ENCODE peak calls at places on chromosomes 6 and 20, in nine cellular contexts. Z, I, T, A, W, S, P, H and L are unnamed samples.

GRCh38 chr6:99868074-99868702 is 125.8 kb downstream of the MCHR2 start:
- DNase-seq in Z (peak), H (peak), P (peak), A (peak), S (peak), I (peak), W (peak), T (peak), L (peak)

GRCh38 chr6:160388922-160389321 is 40.7 kb downstream of the SLC22A3 start:
- DNase-seq in T (no peak), A (no peak), W (no peak), S (no peak), Z (no peak), P (no peak), I (peak), H (no peak), L (no peak)

GRCh38 chr20:53865905-53866786 is 204.2 kb downstream of the BCAS1 start:
- DNase-seq in H (no peak), Z (peak), T (no peak), W (peak), I (peak), P (no peak), S (peak), A (peak), L (no peak)

GRCh38 chr6:114228675-114229074 is 114.1 kb downstream of the HS3ST5 start:
- DNase-seq in I (no peak), H (no peak), S (no peak), A (no peak), P (no peak), T (no peak), W (no peak), Z (no peak), L (no peak)

GRCh38 chr6:167700199-167700598 is 126.5 kb upstream of the AFDN start:
- DNase-seq in A (no peak), S (no peak), H (no peak), I (no peak), P (no peak), W (no peak), T (no peak), Z (no peak), L (no peak)

GRCh38 chr6:30691208-30691872 is 556 bp upstream of the NRM start:
- DNase-seq in P (no peak), S (no peak), W (no peak), A (no peak), Z (no peak), I (no peak), H (no peak), T (no peak), L (no peak)

GRCh38 chr20:1562622-1563021 is 5.1 kb upstream of the SIRPD start:
- DNase-seq in S (no peak), A (no peak), H (no peak), Z (no peak), I (no peak), T (no peak), P (no peak), W (no peak), L (no peak)

GRCh38 chr6:112155900-112156299 is 68.5 kb downstream of the FAM229B start:
- DNase-seq in P (no peak), W (no peak), I (no peak), A (no peak), S (no peak), T (no peak), Z (no peak), H (no peak), L (no peak)

GRCh38 chr6:29521006-29521680 is 33.4 kb upstream of the MAS1L start:
- DNase-seq in P (no peak), H (no peak), T (no peak), I (no peak), S (no peak), Z (no peak), A (no peak), W (no peak), L (no peak)

GRCh38 chr6:27667651-27668441 is 194.9 kb upstream of the ZNF184 start:
- DNase-seq in I (no peak), T (no peak), A (no peak), Z (no peak), S (no peak), H (no peak), P (peak), W (no peak), L (no peak)

GRCh38 chr20:43914697-43915208 is at the start of gene TOX2:
- DNase-seq in Z (no peak), P (peak), I (no peak), W (no peak), S (no peak), H (peak), A (no peak), T (no peak), L (no peak)

GRCh38 chr6:43858161-43859153 is 88.4 kb downstream of the VEGFA start:
- DNase-seq in Z (no peak), S (no peak), W (no peak), I (no peak), T (no peak), P (no peak), H (no peak), A (no peak), L (no peak)

GRCh38 chr6:165793287-165793825 is 130.3 kb upstream of the PDE10A start:
- DNase-seq in H (no peak), T (no peak), A (no peak), P (no peak), W (no peak), I (no peak), Z (no peak), S (no peak), L (no peak)

GRCh38 chr6:2162089-2162465 is 83.3 kb downstream of the GMDS start:
- DNase-seq in W (no peak), T (no peak), P (no peak), H (no peak), Z (no peak), A (no peak), S (no peak), I (peak), L (no peak)

GRCh38 chr6:166629628-166630027 is 2.6 kb upstream of the RPS6KA2 start:
- DNase-seq in T (no peak), W (no peak), H (no peak), Z (no peak), A (no peak), I (no peak), S (no peak), P (no peak), L (no peak)

GRCh38 chr6:162203287-162203686 is 524.3 kb downstream of the PRKN start:
- DNase-seq in W (no peak), T (no peak), S (no peak), A (no peak), Z (no peak), I (no peak), H (no peak), P (no peak), L (no peak)

GRCh38 chr20:40511478-40511877 is 177.6 kb downstream of the MAFB start:
- DNase-seq in A (no peak), T (no peak), H (no peak), S (peak), Z (peak), W (no peak), I (peak), P (no peak), L (no peak)

GRCh38 chr6:24009319-24009718 is 116.7 kb upstream of the NRSN1 start:
- DNase-seq in I (no peak), S (no peak), H (no peak), P (no peak), Z (no peak), W (no peak), A (no peak), T (no peak), L (no peak)

GRCh38 chr6:128403618-128404444 is 116.6 kb downstream of the PTPRK start:
- DNase-seq in A (no peak), T (no peak), P (no peak), W (no peak), Z (no peak), S (no peak), I (peak), H (no peak), L (no peak)

GRCh38 chr20:7516631-7517051 is 423.6 kb downstream of the HAO1 start:
- DNase-seq in I (no peak), H (no peak), T (no peak), P (no peak), A (no peak), W (no peak), S (no peak), Z (no peak), L (no peak)

GRCh38 chr6:53956068-53956711 is 155.1 kb upstream of the MLIP start:
- DNase-seq in A (peak), W (peak), T (no peak), S (peak), P (peak), Z (no peak), I (peak), H (no peak), L (peak)